ENCODE peak calls at places on chromosomes 7 and 10, in ten cellular contexts. B is sigmoid colon, I is heart left ventricle, T is lung, O is lower lobe of right lung, S is A549, Y is left ventricle myocardium inferior, Q is upper lobe of right lung, R is SJSA1, M is right cardiac atrium. F is an unnamed sample.

GRCh38 chr7:264541-265191 is 25.3 kb upstream of the FOXL3 start:
- DNase-seq in B (no peak), I (peak; percentile 26), T (peak; percentile 81), O (peak; percentile 49), S (peak; percentile 70), Y (no peak), Q (no peak), R (no peak), M (peak; percentile 20), F (no peak)

GRCh38 chr7:157692156-157693011 is 355.6 kb downstream of the DNAJB6 start:
- DNase-seq in B (peak; percentile 50), I (no peak), T (no peak), O (no peak), S (no peak), Y (no peak), Q (peak; percentile 56), R (no peak), M (no peak), F (no peak)

GRCh38 chr10:87578799-87579401 is 74.2 kb downstream of the MINPP1 start:
- DNase-seq in B (no peak), I (no peak), T (no peak), O (no peak), S (peak; percentile 29), Y (no peak), Q (no peak), R (no peak), M (no peak), F (peak; percentile 12)

GRCh38 chr7:69078997-69079769 is 519.1 kb upstream of the AUTS2 start:
- DNase-seq in B (no peak), I (no peak), T (no peak), O (no peak), S (no peak), Y (no peak), Q (no peak), R (no peak), M (peak; percentile 16), F (no peak)

GRCh38 chr10:134205-134742 is 981 bp upstream of the ZMYND11 start:
- DNase-seq in B (no peak), I (no peak), T (no peak), O (no peak), S (no peak), Y (peak; percentile 30), Q (peak; percentile 69), R (peak; percentile 56), M (no peak), F (no peak)

GRCh38 chr10:103842605-103843004 is 12.8 kb downstream of the SH3PXD2A start:
- DNase-seq in B (no peak), I (no peak), T (no peak), O (no peak), S (no peak), Y (no peak), Q (no peak), R (no peak), M (no peak), F (no peak)

GRCh38 chr10:70649526-70649925 is 22.8 kb upstream of the ADAMTS14 start:
- DNase-seq in B (no peak), I (no peak), T (no peak), O (no peak), S (peak; percentile 33), Y (no peak), Q (no peak), R (no peak), M (no peak), F (no peak)

GRCh38 chr10:128642502-128642901 is 516.3 kb upstream of the MKI67 start:
- DNase-seq in B (no peak), I (no peak), T (no peak), O (no peak), S (no peak), Y (no peak), Q (no peak), R (no peak), M (no peak), F (no peak)

GRCh38 chr7:101420436-101420835 is 57.8 kb downstream of the COL26A1 start:
- DNase-seq in B (no peak), I (no peak), T (no peak), O (no peak), S (peak; percentile 42), Y (no peak), Q (no peak), R (no peak), M (no peak), F (peak; percentile 45)

GRCh38 chr7:81873559-81873958 is 103.7 kb upstream of the HGF start:
- DNase-seq in B (no peak), I (no peak), T (no peak), O (no peak), S (no peak), Y (no peak), Q (no peak), R (no peak), M (no peak), F (no peak)

GRCh38 chr7:19262794-19263193 is 117.6 kb upstream of the FERD3L start:
- DNase-seq in B (no peak), I (no peak), T (no peak), O (no peak), S (no peak), Y (no peak), Q (no peak), R (no peak), M (no peak), F (no peak)

GRCh38 chr7:5283421-5284303 is 919 bp downstream of the SLC29A4 start:
- DNase-seq in B (no peak), I (no peak), T (no peak), O (no peak), S (peak; percentile 33), Y (no peak), Q (no peak), R (no peak), M (no peak), F (peak; percentile 60)

GRCh38 chr10:125177641-125178640 is 17.6 kb upstream of the CTBP2 start:
- DNase-seq in B (no peak), I (no peak), T (no peak), O (no peak), S (no peak), Y (no peak), Q (no peak), R (no peak), M (no peak), F (no peak)

GRCh38 chr10:17607603-17608332 is 9.4 kb downstream of the HACD1 start:
- DNase-seq in B (no peak), I (no peak), T (no peak), O (no peak), S (peak; percentile 67), Y (no peak), Q (no peak), R (peak; percentile 46), M (no peak), F (peak; percentile 68)

GRCh38 chr10:59303018-59303417 is 59.3 kb downstream of the FAM13C start:
- DNase-seq in B (no peak), I (no peak), T (no peak), O (no peak), S (no peak), Y (no peak), Q (no peak), R (no peak), M (no peak), F (no peak)

GRCh38 chr10:101725843-101726242 is 30.9 kb upstream of the FBXW4 start:
- DNase-seq in B (no peak), I (no peak), T (no peak), O (no peak), S (no peak), Y (no peak), Q (no peak), R (no peak), M (no peak), F (no peak)

GRCh38 chr7:27767374-27767773 is 27.4 kb downstream of the TAX1BP1 start:
- DNase-seq in B (no peak), I (no peak), T (no peak), O (no peak), S (peak; percentile 27), Y (no peak), Q (no peak), R (peak; percentile 61), M (no peak), F (no peak)

GRCh38 chr10:122050316-122050715 is 61.4 kb downstream of the TACC2 start:
- DNase-seq in B (no peak), I (no peak), T (no peak), O (no peak), S (no peak), Y (no peak), Q (peak; percentile 34), R (no peak), M (no peak), F (no peak)
- H3K4me1 ChIP-seq in B (no peaks in the 10 kb centered on the region), I (peaks cover 18% of the 10 kb centered on the region), T (peaks cover 4% of the 10 kb centered on the region), O (peaks cover 26% of the 10 kb centered on the region), S (peaks cover 21% of the 10 kb centered on the region), Y (peaks cover 80% of the 10 kb centered on the region), Q (peaks cover 5% of the 10 kb centered on the region), R (peaks cover 16% of the 10 kb centered on the region), M (peaks cover 5% of the 10 kb centered on the region), F (no peaks in the 10 kb centered on the region)

GRCh38 chr10:11118696-11119095 is 101.0 kb downstream of the CELF2 start:
- DNase-seq in B (no peak), I (peak; percentile 54), T (no peak), O (no peak), S (no peak), Y (no peak), Q (no peak), R (no peak), M (no peak), F (no peak)

GRCh38 chr10:11119843-11120242 is 102.2 kb downstream of the CELF2 start:
- DNase-seq in B (no peak), I (no peak), T (no peak), O (no peak), S (no peak), Y (no peak), Q (no peak), R (no peak), M (no peak), F (no peak)

GRCh38 chr10:11125004-11125403 is 107.3 kb downstream of the CELF2 start:
- DNase-seq in B (no peak), I (no peak), T (no peak), O (no peak), S (no peak), Y (no peak), Q (no peak), R (no peak), M (no peak), F (no peak)

GRCh38 chr10:11116817-11117216 is 99.1 kb downstream of the CELF2 start:
- DNase-seq in B (no peak), I (no peak), T (no peak), O (no peak), S (no peak), Y (no peak), Q (no peak), R (no peak), M (no peak), F (no peak)

GRCh38 chr10:11120711-11121110 is 103.0 kb downstream of the CELF2 start:
- DNase-seq in B (no peak), I (no peak), T (no peak), O (no peak), S (no peak), Y (no peak), Q (no peak), R (no peak), M (no peak), F (no peak)
- H3K27ac ChIP-seq in B (no peak overlapping the region), I (no peak overlapping the region), T (no peak overlapping the region), O (no peak overlapping the region), S (no peak overlapping the region), Y (peak overlapping the region; percentile 24), Q (no peak overlapping the region), R (no peak overlapping the region), M (no peak overlapping the region), F (no peak overlapping the region)

GRCh38 chr10:77590344-77591237 is 47.0 kb downstream of the KCNMA1 start:
- DNase-seq in B (peak; percentile 86), I (peak; percentile 37), T (no peak), O (no peak), S (no peak), Y (no peak), Q (no peak), R (no peak), M (no peak), F (no peak)
- H3K4me1 ChIP-seq in B (no peaks in the 10 kb centered on the region), I (no peaks in the 10 kb centered on the region), T (no peaks in the 10 kb centered on the region), O (peaks cover 8% of the 10 kb centered on the region), S (peaks cover 65% of the 10 kb centered on the region), Y (peaks cover 9% of the 10 kb centered on the region), Q (no peaks in the 10 kb centered on the region), R (peaks cover 17% of the 10 kb centered on the region), M (peaks cover 4% of the 10 kb centered on the region), F (no peaks in the 10 kb centered on the region)

GRCh38 chr10:130747946-130748345 is 563.6 kb downstream of the TCERG1L start:
- DNase-seq in B (peak; percentile 21), I (no peak), T (no peak), O (no peak), S (no peak), Y (no peak), Q (peak; percentile 38), R (no peak), M (no peak), F (no peak)
- H3K27ac ChIP-seq in B (no peak overlapping the region), I (no peak overlapping the region), T (no peak overlapping the region), O (no peak overlapping the region), S (no peak overlapping the region), Y (no peak overlapping the region), Q (no peak overlapping the region), R (no peak overlapping the region), M (no peak overlapping the region), F (no peak overlapping the region)

F was measured in SJCRH30.